ENCODE peak calls at places on chromosome 9, in ten cellular contexts. U is sigmoid colon; M is Daoy; P is RWPE1; B is cardiac fibroblast; S is GM06990; T is mesenteric fat pad; K is activated T-cell treated with anti-CD3 and anti-CD28 coated beads, Interleukin-2, amount 50 U/mL, for 1 hour; H is activated CD4-positive, alpha-beta T cell treated with anti-CD3 and anti-CD28 coated beads for 36 hours; J is hepatic stellate cell. Q is an unnamed sample.

GRCh38 chr9:120668399-120668798 is 45.9 kb downstream of the MEGF9 start:
- DNase-seq in U (no peak), M (no peak), P (no peak), B (peak), S (no peak), T (no peak), K (no peak), H (no peak), J (no peak), Q (no peak)

GRCh38 chr9:77712533-77713130 is 64.5 kb upstream of the GNA14 start:
- DNase-seq in U (no peak), M (peak), P (peak), B (peak), S (no peak), T (no peak), K (no peak), H (peak), J (peak), Q (peak)

GRCh38 chr9:87872079-87872624 is 10.5 kb upstream of the SPATA31E1 start:
- DNase-seq in U (peak), M (peak), P (no peak), B (peak), S (no peak), T (peak), K (no peak), H (no peak), J (no peak), Q (no peak)

GRCh38 chr9:89419978-89420394 is 77.9 kb downstream of the SEMA4D start:
- DNase-seq in U (peak), M (no peak), P (no peak), B (no peak), S (no peak), T (no peak), K (peak), H (peak), J (no peak), Q (no peak)

GRCh38 chr9:95292226-95292625 is 25.3 kb downstream of the FANCC start:
- DNase-seq in U (no peak), M (no peak), P (no peak), B (no peak), S (no peak), T (no peak), K (no peak), H (no peak), J (no peak), Q (no peak)

GRCh38 chr9:2622361-2623045 is 916 bp downstream of the VLDLR start:
- DNase-seq in U (peak), M (peak), P (no peak), B (peak), S (peak), T (no peak), K (peak), H (peak), J (peak), Q (peak)

GRCh38 chr9:21626493-21626892 is 144.4 kb upstream of the IFNE start:
- DNase-seq in U (no peak), M (no peak), P (no peak), B (no peak), S (no peak), T (no peak), K (no peak), H (no peak), J (no peak), Q (no peak)

GRCh38 chr9:138115506-138115905 is 237.9 kb downstream of the CACNA1B start:
- DNase-seq in U (no peak), M (no peak), P (no peak), B (no peak), S (no peak), T (peak), K (no peak), H (no peak), J (no peak), Q (no peak)

GRCh38 chr9:115517335-115518075 is 399.5 kb upstream of the TNC start:
- DNase-seq in U (no peak), M (no peak), P (no peak), B (no peak), S (no peak), T (no peak), K (no peak), H (no peak), J (peak), Q (no peak)

GRCh38 chr9:87909310-87910041 is 8.3 kb upstream of the SPATA31C1 start:
- DNase-seq in U (no peak), M (peak), P (no peak), B (no peak), S (no peak), T (no peak), K (no peak), H (no peak), J (no peak), Q (no peak)

GRCh38 chr9:115633099-115633498 is 515.1 kb upstream of the TNC start:
- DNase-seq in U (no peak), M (peak), P (no peak), B (peak), S (no peak), T (no peak), K (no peak), H (no peak), J (no peak), Q (no peak)

Q was measured in A673.